ENCODE peak calls at places on chromosomes 13 and 19, in ten cellular contexts. P is foreskin fibroblast; L is upper lobe of left lung; I is CD4-positive, alpha-beta T cell; C is heart right ventricle; R is uterus; V is Panc1; J is progenitor cell of endocrine pancreas; Y is heart left ventricle; U is psoas muscle. F is an unnamed sample.

GRCh38 chr13:73138276-73138950 is 79.6 kb downstream of the KLF5 start:
- DNase-seq in P (peak), L (peak), I (no peak), C (no peak), R (no peak), V (no peak), J (no peak), Y (no peak), U (no peak), F (peak)

GRCh38 chr19:38001158-38001781 is 94.3 kb downstream of the SIPA1L3 start:
- DNase-seq in P (no peak), L (no peak), I (no peak), C (no peak), R (no peak), V (no peak), J (no peak), Y (no peak), U (no peak), F (no peak)

GRCh38 chr19:14440049-14440448 is 6.9 kb downstream of the PKN1 start:
- DNase-seq in P (no peak), L (peak), I (peak), C (peak), R (peak), V (no peak), J (no peak), Y (peak), U (peak), F (no peak)

GRCh38 chr13:22014469-22014868 is 343.6 kb downstream of the FGF9 start:
- DNase-seq in P (no peak), L (no peak), I (no peak), C (no peak), R (no peak), V (no peak), J (no peak), Y (no peak), U (no peak), F (no peak)

GRCh38 chr13:93752506-93752905 is 525.9 kb downstream of the GPC6 start:
- DNase-seq in P (no peak), L (no peak), I (no peak), C (peak), R (no peak), V (no peak), J (no peak), Y (peak), U (no peak), F (no peak)

GRCh38 chr19:8149261-8150094 is at the start of gene FBN3:
- DNase-seq in P (no peak), L (peak), I (no peak), C (no peak), R (no peak), V (no peak), J (peak), Y (no peak), U (no peak), F (no peak)

GRCh38 chr13:98371624-98372023 is 194.6 kb upstream of the RNF113B start:
- DNase-seq in P (no peak), L (no peak), I (no peak), C (no peak), R (no peak), V (no peak), J (no peak), Y (no peak), U (no peak), F (no peak)

GRCh38 chr13:45949161-45949560 is 97.6 kb upstream of the SIAH3 start:
- DNase-seq in P (no peak), L (no peak), I (no peak), C (no peak), R (no peak), V (no peak), J (no peak), Y (no peak), U (no peak), F (no peak)

GRCh38 chr19:46391296-46392251 is 21.8 kb downstream of the CCDC8 start:
- DNase-seq in P (no peak), L (no peak), I (no peak), C (no peak), R (no peak), V (no peak), J (no peak), Y (no peak), U (no peak), F (no peak)

GRCh38 chr19:11196406-11197287 is 698 bp downstream of the KANK2 start:
- DNase-seq in P (no peak), L (no peak), I (no peak), C (peak), R (peak), V (no peak), J (no peak), Y (peak), U (peak), F (no peak)

GRCh38 chr13:47632311-47632710 is 368.8 kb downstream of the SUCLA2 start:
- DNase-seq in P (no peak), L (no peak), I (no peak), C (no peak), R (no peak), V (no peak), J (no peak), Y (no peak), U (no peak), F (no peak)

GRCh38 chr13:100986571-100986970 is 312.0 kb upstream of the TMTC4 start:
- DNase-seq in P (no peak), L (no peak), I (no peak), C (no peak), R (no peak), V (no peak), J (no peak), Y (no peak), U (no peak), F (no peak)

GRCh38 chr13:80881495-80882482 is 540.9 kb upstream of the SPRY2 start:
- DNase-seq in P (peak), L (no peak), I (no peak), C (no peak), R (no peak), V (no peak), J (no peak), Y (no peak), U (no peak), F (no peak)

GRCh38 chr19:3243851-3244700 is 19.6 kb downstream of the CELF5 start:
- DNase-seq in P (peak), L (no peak), I (peak), C (peak), R (no peak), V (no peak), J (peak), Y (peak), U (no peak), F (peak)

GRCh38 chr13:111034811-111035210 is 80.3 kb upstream of the ARHGEF7 start:
- DNase-seq in P (peak), L (no peak), I (no peak), C (no peak), R (no peak), V (no peak), J (no peak), Y (no peak), U (no peak), F (no peak)

GRCh38 chr19:8537099-8537498 is 23.1 kb upstream of the ZNF414 start:
- DNase-seq in P (no peak), L (no peak), I (no peak), C (no peak), R (no peak), V (no peak), J (no peak), Y (no peak), U (no peak), F (no peak)

GRCh38 chr13:44854264-44855060 is 134.8 kb downstream of the NUFIP1 start:
- DNase-seq in P (no peak), L (peak), I (no peak), C (peak), R (no peak), V (no peak), J (no peak), Y (peak), U (peak), F (no peak)

GRCh38 chr19:28396259-28396940 is 816.6 kb downstream of the UQCRFS1 start:
- DNase-seq in P (no peak), L (no peak), I (no peak), C (no peak), R (no peak), V (no peak), J (no peak), Y (no peak), U (no peak), F (no peak)

GRCh38 chr13:31204592-31204991 is 4.8 kb downstream of the B3GLCT start:
- DNase-seq in P (peak), L (no peak), I (no peak), C (no peak), R (peak), V (no peak), J (no peak), Y (no peak), U (no peak), F (peak)

GRCh38 chr13:44199627-44200207 is 173.9 kb upstream of the SERP2 start:
- DNase-seq in P (peak), L (peak), I (no peak), C (peak), R (no peak), V (no peak), J (no peak), Y (peak), U (peak), F (no peak)

GRCh38 chr19:52533901-52534300 is 6.4 kb downstream of the ZNF808 start:
- DNase-seq in P (no peak), L (peak), I (no peak), C (peak), R (no peak), V (no peak), J (no peak), Y (peak), U (peak), F (no peak)

GRCh38 chr13:34161829-34162544 is 344.0 kb downstream of the RFC3 start:
- DNase-seq in P (peak), L (no peak), I (no peak), C (no peak), R (no peak), V (peak), J (no peak), Y (no peak), U (no peak), F (peak)

GRCh38 chr13:99404005-99404755 is 97.0 kb upstream of the GPR183 start:
- DNase-seq in P (no peak), L (no peak), I (no peak), C (no peak), R (no peak), V (no peak), J (no peak), Y (no peak), U (no peak), F (no peak)

GRCh38 chr19:45137179-45137761 is 23.5 kb downstream of the NKPD1 start:
- DNase-seq in P (no peak), L (no peak), I (no peak), C (peak), R (no peak), V (no peak), J (no peak), Y (peak), U (no peak), F (no peak)

GRCh38 chr13:76715043-76715442 is 171.2 kb downstream of the KCTD12 start:
- DNase-seq in P (no peak), L (no peak), I (no peak), C (no peak), R (no peak), V (no peak), J (no peak), Y (no peak), U (no peak), F (no peak)

GRCh38 chr19:16373989-16374388 is 49.4 kb downstream of the KLF2 start:
- DNase-seq in P (no peak), L (no peak), I (no peak), C (no peak), R (no peak), V (no peak), J (no peak), Y (no peak), U (peak), F (no peak)

GRCh38 chr13:114225610-114226009 is 9.1 kb upstream of the CDC16 start:
- DNase-seq in P (no peak), L (no peak), I (peak), C (no peak), R (no peak), V (no peak), J (no peak), Y (no peak), U (no peak), F (no peak)

GRCh38 chr13:20188649-20189553 is 3.8 kb downstream of the GJB2 start:
- DNase-seq in P (no peak), L (peak), I (no peak), C (no peak), R (no peak), V (no peak), J (no peak), Y (no peak), U (no peak), F (no peak)
- TF ChIP-seq CTCF in P (no peak), L (no peak), I (no peak), C (no peak), R (no peak), V (peak), J (peak), Y (no peak), U (no peak), F (no peak)

DNA sequence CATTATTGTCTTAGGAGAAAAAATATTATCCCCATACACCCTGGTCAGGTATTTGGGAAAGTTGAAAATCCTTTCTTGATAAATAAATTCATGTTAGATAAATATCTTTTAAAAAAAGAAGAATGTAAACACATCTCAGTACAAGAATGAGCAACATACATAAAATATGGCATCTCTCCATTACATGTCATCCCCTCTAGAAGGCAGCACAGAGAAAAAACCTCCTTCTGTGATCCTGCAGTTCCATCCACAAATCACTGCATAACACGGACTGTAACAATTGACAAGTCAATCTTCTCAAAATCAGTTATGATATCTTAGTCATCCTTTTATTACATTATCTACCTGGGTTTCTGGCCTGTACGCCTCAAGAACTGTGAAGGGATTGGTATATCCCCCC is 683.9 kb upstream of the KLHL1 start:
- DNase-seq in P (no peak), L (no peak), I (no peak), C (no peak), R (no peak), V (no peak), J (no peak), Y (no peak), U (no peak), F (no peak)
- TF ChIP-seq CTCF in P (no peak), L (no peak), I (no peak), C (no peak), R (no peak), V (no peak), J (no peak), Y (no peak), U (no peak), F (no peak)

GRCh38 chr13:24406524-24406923 is 97.1 kb downstream of the C1QTNF9 start:
- DNase-seq in P (no peak), L (no peak), I (no peak), C (no peak), R (no peak), V (no peak), J (no peak), Y (no peak), U (no peak), F (no peak)

GRCh38 chr13:24407844-24408243 is 98.5 kb downstream of the C1QTNF9 start:
- DNase-seq in P (no peak), L (no peak), I (no peak), C (no peak), R (no peak), V (no peak), J (no peak), Y (no peak), U (no peak), F (no peak)
- TF ChIP-seq CTCF in P (no peak), L (no peak), I (no peak), C (no peak), R (no peak), V (no peak), J (peak), Y (no peak), U (no peak), F (no peak)

GRCh38 chr19:30076101-30076551 is 134.1 kb downstream of the URI1 start:
- DNase-seq in P (no peak), L (peak), I (no peak), C (no peak), R (no peak), V (no peak), J (no peak), Y (no peak), U (peak), F (no peak)
- TF ChIP-seq CTCF in P (no peak), L (no peak), I (no peak), C (no peak), R (no peak), V (no peak), J (no peak), Y (no peak), U (no peak), F (no peak)

DNA sequence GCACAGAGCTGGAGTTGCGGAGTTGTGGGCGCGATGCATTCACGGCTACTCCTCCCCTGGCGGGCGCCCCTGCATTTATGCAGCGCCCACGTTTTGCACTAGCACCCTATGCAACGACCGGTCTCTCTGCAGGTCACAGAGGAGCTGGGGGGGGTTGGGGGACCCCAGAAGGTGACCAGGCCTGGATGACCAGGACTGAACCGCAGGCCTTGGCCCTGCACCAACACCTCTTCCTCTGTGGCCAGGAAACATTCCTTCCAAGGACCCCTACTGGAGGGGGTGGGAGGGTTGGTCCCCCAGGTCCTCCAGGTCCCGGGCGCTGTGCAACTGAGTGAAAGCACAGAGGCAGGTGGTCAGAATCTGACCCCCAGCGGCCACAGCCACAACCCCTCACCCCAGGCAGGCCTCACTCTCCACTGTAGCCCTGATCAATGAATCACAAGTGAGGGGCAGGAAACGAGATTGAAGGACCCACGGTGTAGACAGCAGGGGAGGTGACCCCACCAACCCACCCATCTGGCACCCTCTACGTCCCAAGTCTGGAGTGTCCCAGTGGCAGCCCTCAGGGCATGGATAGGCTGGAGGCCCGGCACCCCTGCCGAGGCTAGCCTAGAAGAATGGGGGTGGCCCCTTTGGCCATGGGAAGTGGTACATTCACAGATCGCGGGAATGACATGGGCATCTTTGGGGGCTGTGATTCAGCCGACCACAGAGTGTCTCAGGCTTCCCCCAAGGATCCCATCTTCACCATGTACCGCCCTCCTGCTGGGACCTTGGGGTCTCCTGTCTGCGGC is 11.1 kb upstream of the MKNK2 start:
- DNase-seq in P (no peak), L (peak), I (no peak), C (no peak), R (peak), V (no peak), J (no peak), Y (no peak), U (peak), F (no peak)
- TF ChIP-seq CTCF in P (no peak), L (no peak), I (no peak), C (no peak), R (no peak), V (no peak), J (no peak), Y (no peak), U (no peak), F (no peak)

GRCh38 chr19:42653841-42654240 is 59.1 kb upstream of the CEACAM8 start:
- DNase-seq in P (no peak), L (no peak), I (no peak), C (no peak), R (no peak), V (no peak), J (no peak), Y (no peak), U (no peak), F (no peak)
- TF ChIP-seq CTCF in P (no peak), L (no peak), I (no peak), C (no peak), R (no peak), V (no peak), J (no peak), Y (no peak), U (no peak), F (no peak)

GRCh38 chr19:1278074-1278473 is 2.7 kb downstream of the FAM174C start:
- DNase-seq in P (no peak), L (no peak), I (no peak), C (no peak), R (no peak), V (no peak), J (no peak), Y (no peak), U (no peak), F (no peak)

GRCh38 chr19:1277061-1277460 is 1.7 kb downstream of the FAM174C start:
- DNase-seq in P (no peak), L (no peak), I (no peak), C (peak), R (no peak), V (no peak), J (no peak), Y (no peak), U (no peak), F (no peak)

GRCh38 chr19:1279261-1279660 is 3.9 kb downstream of the FAM174C start:
- DNase-seq in P (no peak), L (no peak), I (no peak), C (no peak), R (no peak), V (no peak), J (no peak), Y (no peak), U (no peak), F (no peak)

GRCh38 chr19:1279782-1280341 is 4.5 kb downstream of the FAM174C start:
- DNase-seq in P (peak), L (peak), I (peak), C (peak), R (peak), V (no peak), J (peak), Y (peak), U (peak), F (peak)

DNA sequence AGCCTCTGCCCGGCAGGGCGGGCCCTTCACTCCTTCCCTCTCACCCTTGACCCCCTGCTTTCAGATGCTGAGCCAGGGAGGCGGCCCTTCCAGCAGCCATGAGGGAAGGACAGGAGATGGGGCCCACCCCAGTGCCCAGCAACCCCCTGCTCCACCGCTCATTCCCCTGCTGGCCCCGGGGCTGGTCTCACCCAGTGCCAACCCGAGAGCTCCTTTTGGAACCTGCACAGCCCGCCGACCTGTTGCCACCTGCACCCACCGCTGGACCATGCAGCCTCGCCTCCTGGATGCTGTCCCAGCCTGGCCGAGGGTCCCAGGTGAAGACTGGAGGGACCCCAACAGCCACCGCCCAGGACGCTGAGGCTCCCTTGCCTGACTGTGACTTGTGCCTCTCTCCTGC is 3.4 kb downstream of the FAM174C start:
- DNase-seq in P (no peak), L (no peak), I (no peak), C (peak), R (no peak), V (no peak), J (no peak), Y (no peak), U (peak), F (no peak)
- TF ChIP-seq CTCF in P (no peak), L (no peak), I (no peak), C (no peak), R (no peak), V (no peak), J (no peak), Y (no peak), U (no peak), F (no peak)